ENCODE peak calls at places on chromosomes 5 and 9, in eight cellular contexts. Q is left lung; Z is adrenal gland; Y is tibial artery; O is psoas muscle; I is transverse colon; D is CD8-positive, alpha-beta T cell; W is mammary epithelial cell. T is an unnamed sample.

GRCh38 chr9:13266172-13266571 is 13.3 kb downstream of the MPDZ start:
- DNase-seq in Z (no peak), Q (no peak), D (no peak), O (no peak), W (no peak), Y (no peak), I (no peak), T (no peak)

GRCh38 chr9:127503379-127503921 is 52.1 kb downstream of the LRSAM1 start:
- DNase-seq in D (no peak), I (no peak), O (no peak), Q (no peak), W (no peak), Y (no peak), Z (no peak), T (no peak)

GRCh38 chr5:32791536-32792240 is 80.6 kb downstream of the NPR3 start:
- DNase-seq in O (no peak), Q (no peak), Y (no peak), Z (no peak), D (no peak), W (no peak), I (no peak), T (no peak)

GRCh38 chr9:126395439-126396212 is 69.0 kb downstream of the MVB12B start:
- DNase-seq in W (peak; percentile 78), Q (no peak), D (no peak), Y (no peak), O (no peak), I (peak; percentile 31), Z (no peak), T (no peak)

GRCh38 chr5:126855266-126855665 is 78.3 kb downstream of the LMNB1 start:
- DNase-seq in D (no peak), Y (no peak), Z (no peak), I (no peak), O (no peak), Q (no peak), W (no peak), T (peak; percentile 57)

GRCh38 chr9:95462419-95463121 is 54.2 kb downstream of the PTCH1 start:
- DNase-seq in D (peak; percentile 60), O (peak; percentile 42), I (peak; percentile 84), W (peak; percentile 69), Y (peak; percentile 43), Q (no peak), Z (peak; percentile 87), T (no peak)

GRCh38 chr5:104859437-104859836 is 1296.8 kb upstream of the NUDT12 start:
- DNase-seq in Q (no peak), D (no peak), W (no peak), Z (no peak), I (no peak), Y (no peak), O (no peak), T (no peak)

GRCh38 chr5:120386981-120387380 is 77.1 kb upstream of the PRR16 start:
- DNase-seq in Y (no peak), I (no peak), W (no peak), O (no peak), D (no peak), Z (no peak), Q (no peak), T (no peak)

GRCh38 chr5:135578685-135579341 is at the start of gene CXCL14:
- DNase-seq in Q (peak; percentile 81), I (peak; percentile 34), O (peak; percentile 47), D (no peak), Z (no peak), Y (peak; percentile 71), W (peak; percentile 81), T (no peak)

GRCh38 chr9:77215874-77216273 is 38.5 kb downstream of the VPS13A start:
- DNase-seq in D (no peak), Q (no peak), W (no peak), I (no peak), Z (no peak), Y (no peak), O (no peak), T (no peak)
- TF ChIP-seq CTCF in D (no peak), Q (no peak), W (no peak), I (no peak), Z (no peak), Y (peak; percentile 19), O (peak; percentile 27), T (no peak)

GRCh38 chr9:136700309-136700708 is 12.1 kb upstream of the DIPK1B start:
- DNase-seq in O (no peak), Z (no peak), D (no peak), W (no peak), Q (no peak), I (no peak), Y (no peak), T (no peak)
- H3K4me1 ChIP-seq in O (no peaks in the 10 kb centered on the region), Z (no peaks in the 10 kb centered on the region), D (peaks cover 20% of the 10 kb centered on the region), W (peaks cover 21% of the 10 kb centered on the region), Q (peaks cover 15% of the 10 kb centered on the region), I (peaks cover 32% of the 10 kb centered on the region), Y (no peaks in the 10 kb centered on the region), T (peaks cover 2% of the 10 kb centered on the region)

DNA sequence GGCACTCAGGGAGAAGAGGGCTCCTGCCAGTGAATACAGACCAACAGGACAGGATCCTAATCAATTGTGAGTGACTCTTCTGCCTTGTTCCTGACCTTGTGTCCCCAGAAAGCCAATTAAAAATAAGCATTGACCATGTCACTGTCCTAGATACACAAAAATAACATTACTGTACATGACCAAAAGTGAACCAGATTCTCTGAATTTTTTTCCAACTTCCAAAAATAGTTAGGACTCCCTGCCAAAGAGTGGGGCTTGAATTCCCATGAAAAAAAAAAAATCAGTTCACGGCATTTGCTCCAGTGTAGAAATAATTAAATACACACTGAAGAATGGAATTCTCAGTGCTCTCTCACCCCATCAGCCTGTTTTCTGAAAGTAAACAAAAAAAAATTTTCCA is 63.4 kb upstream of the MAP3K1 start:
- DNase-seq in D (no peak), Y (no peak), I (no peak), Q (no peak), O (no peak), Z (no peak), W (no peak), T (no peak)
- H3K9me3 ChIP-seq in D (no peaks in the 10 kb centered on the region), Y (no peaks in the 10 kb centered on the region), I (no peaks in the 10 kb centered on the region), Q (no peaks in the 10 kb centered on the region), O (peaks cover 4% of the 10 kb centered on the region), Z (no peaks in the 10 kb centered on the region), W (no peaks in the 10 kb centered on the region), T (peaks cover 8% of the 10 kb centered on the region)

DNA sequence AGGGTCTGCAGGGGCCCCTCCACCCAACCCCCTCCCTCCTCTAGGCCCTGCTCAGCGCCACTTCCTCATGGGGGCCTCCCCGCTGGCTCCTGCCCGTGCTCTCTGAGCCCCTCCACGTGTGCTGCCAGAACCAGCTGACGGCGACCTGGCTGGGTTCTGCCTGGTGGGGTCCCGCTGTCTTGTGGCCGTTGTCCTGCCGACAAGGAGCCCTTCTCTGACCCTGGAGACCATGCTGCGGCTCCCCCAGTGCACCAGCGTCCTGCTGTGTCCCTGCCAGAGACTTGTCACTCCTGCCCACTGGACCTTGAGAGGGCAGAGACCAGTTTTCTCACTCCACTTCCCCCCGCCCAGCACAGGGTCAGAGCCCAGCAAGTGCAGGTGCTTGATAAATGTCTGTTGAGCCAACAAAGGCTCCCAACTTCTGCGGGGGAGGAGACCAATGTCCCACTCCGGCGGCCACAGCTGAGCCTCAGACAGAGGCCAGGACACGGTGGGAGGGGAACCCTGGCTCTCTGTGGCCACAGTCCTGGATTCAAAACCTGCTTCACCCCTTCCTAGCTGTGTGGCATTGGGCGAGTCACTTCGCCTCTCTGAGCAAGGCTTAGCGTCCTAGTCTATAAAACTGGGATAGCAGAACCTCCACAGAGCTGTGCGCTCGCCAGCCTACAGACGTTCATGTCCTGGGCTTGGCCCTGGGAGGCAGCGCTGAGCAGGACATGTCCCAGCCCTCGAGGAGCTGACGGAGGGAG is 24.8 kb downstream of the SARDH start:
- DNase-seq in Z (no peak), D (no peak), Q (peak; percentile 66), Y (no peak), W (no peak), O (no peak), I (no peak), T (no peak)
- TF ChIP-seq CTCF in Z (no peak), D (no peak), Q (no peak), Y (no peak), W (no peak), O (no peak), I (no peak), T (no peak)

DNA sequence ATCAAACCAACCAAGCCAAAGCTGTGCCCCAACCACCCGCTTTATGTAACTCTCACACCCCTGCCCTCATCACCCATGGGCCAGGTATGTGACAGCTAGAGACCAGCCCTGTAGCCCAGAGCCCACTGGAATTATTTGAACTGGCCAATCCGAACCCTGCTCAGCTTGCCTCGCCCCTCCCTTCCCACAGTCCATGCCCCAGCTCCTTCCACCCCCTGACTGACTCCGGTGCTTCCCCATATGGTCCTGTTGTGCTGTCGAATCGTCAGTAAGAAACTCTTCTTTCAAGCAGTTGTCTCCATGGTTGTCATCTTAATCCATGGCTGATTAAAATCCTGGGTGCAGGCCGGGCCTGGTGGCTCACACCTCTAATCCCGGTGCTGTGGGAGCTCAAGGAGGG is 118.5 kb downstream of the COL23A1 start:
- DNase-seq in Z (no peak), O (no peak), D (no peak), Q (no peak), I (no peak), Y (no peak), W (no peak), T (no peak)
- H3K4me1 ChIP-seq in Z (peaks cover 12% of the 10 kb centered on the region), O (no peaks in the 10 kb centered on the region), D (no peaks in the 10 kb centered on the region), Q (peaks cover 9% of the 10 kb centered on the region), I (peaks cover 10% of the 10 kb centered on the region), Y (peaks cover 17% of the 10 kb centered on the region), W (no peaks in the 10 kb centered on the region), T (peaks cover 19% of the 10 kb centered on the region)

DNA sequence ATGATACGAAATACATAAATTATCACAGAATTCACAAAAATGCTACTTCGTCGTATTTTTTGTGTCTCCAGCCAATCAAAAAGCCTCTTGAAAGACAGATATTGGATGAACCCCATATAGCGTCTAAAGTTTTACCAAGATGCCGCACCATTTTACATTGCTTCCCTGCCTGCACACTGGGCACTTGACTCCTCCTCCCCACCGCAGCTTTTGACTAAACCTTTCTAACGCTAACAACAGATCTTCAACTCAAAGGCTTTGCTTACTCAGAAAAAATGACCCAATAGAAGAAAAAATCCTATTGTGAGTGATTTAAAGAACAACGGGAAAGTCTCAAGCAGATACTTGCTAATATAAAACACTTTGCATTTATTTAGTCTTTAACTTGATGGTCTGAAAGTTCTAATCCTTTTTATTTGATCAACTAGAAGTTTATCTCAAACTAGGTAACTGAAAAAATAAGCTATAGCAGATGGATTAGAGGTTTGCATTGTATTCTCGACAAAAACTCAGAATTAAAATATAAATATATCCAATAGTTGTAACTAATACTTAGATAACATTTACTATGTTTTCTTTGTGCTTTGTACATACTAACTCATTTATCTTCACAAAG is 609.1 kb upstream of the DMAC1 start:
- DNase-seq in W (no peak), D (no peak), O (no peak), Q (no peak), Y (no peak), I (no peak), Z (no peak), T (no peak)
- H3K9me3 ChIP-seq in W (peaks cover 7% of the 10 kb centered on the region), D (no peaks in the 10 kb centered on the region), O (no peaks in the 10 kb centered on the region), Q (no peaks in the 10 kb centered on the region), Y (no peaks in the 10 kb centered on the region), I (no peaks in the 10 kb centered on the region), Z (no peaks in the 10 kb centered on the region), T (no peaks in the 10 kb centered on the region)

GRCh38 chr9:75983320-75983719 is 92.8 kb downstream of the PCSK5 start:
- DNase-seq in W (no peak), D (no peak), O (no peak), Y (no peak), Q (no peak), Z (no peak), I (no peak), T (no peak)

GRCh38 chr9:75974006-75974766 is 83.7 kb downstream of the PCSK5 start:
- DNase-seq in Q (peak; percentile 37), I (no peak), D (no peak), Y (no peak), O (no peak), Z (no peak), W (no peak), T (no peak)

GRCh38 chr9:75976549-75976948 is 86.1 kb downstream of the PCSK5 start:
- DNase-seq in W (no peak), O (no peak), Y (no peak), Z (no peak), Q (no peak), I (no peak), D (no peak), T (no peak)

GRCh38 chr9:75979362-75979761 is 88.9 kb downstream of the PCSK5 start:
- DNase-seq in W (no peak), D (no peak), Q (no peak), I (no peak), Z (no peak), O (no peak), Y (no peak), T (no peak)
- TF ChIP-seq CTCF in W (peak; percentile 32), D (no peak), Q (no peak), I (peak; percentile 23), Z (no peak), O (no peak), Y (no peak), T (no peak)